ENCODE peak calls at places on chromosomes 6 and 20, in four cellular contexts. One of them, this sample, is unnamed.

GRCh38 chr6:7051780-7052440 is 55.9 kb upstream of the RREB1 start:
- DNase-seq in fibroblast of pulmonary artery: peak
- DNase-seq in fibroblast of villous mesenchyme: no peak
- DNase-seq in fibroblast of mammary gland: peak
- DNase-seq in this sample: peak

GRCh38 chr20:33909331-33909921 is 84.3 kb upstream of the RALY start:
- DNase-seq in fibroblast of villous mesenchyme: peak
- DNase-seq in fibroblast of mammary gland: peak
- DNase-seq in fibroblast of pulmonary artery: peak
- DNase-seq in this sample: no peak

GRCh38 chr20:57987659-57988058 is 240.8 kb downstream of the ANKRD60 start:
- DNase-seq in fibroblast of pulmonary artery: no peak
- DNase-seq in fibroblast of mammary gland: no peak
- DNase-seq in fibroblast of villous mesenchyme: no peak
- DNase-seq in this sample: no peak

GRCh38 chr20:38303908-38304379 is at the start of gene BPI:
- DNase-seq in fibroblast of villous mesenchyme: no peak
- DNase-seq in fibroblast of mammary gland: no peak
- DNase-seq in fibroblast of pulmonary artery: no peak
- DNase-seq in this sample: no peak

GRCh38 chr6:81816387-81816786 is 63.9 kb upstream of the TENT5A start:
- DNase-seq in fibroblast of mammary gland: peak
- DNase-seq in fibroblast of pulmonary artery: no peak
- DNase-seq in fibroblast of villous mesenchyme: no peak
- DNase-seq in this sample: no peak

GRCh38 chr6:131456565-131456964 is 116.5 kb upstream of the ARG1 start:
- DNase-seq in fibroblast of pulmonary artery: no peak
- DNase-seq in fibroblast of villous mesenchyme: no peak
- DNase-seq in fibroblast of mammary gland: no peak
- DNase-seq in this sample: no peak

GRCh38 chr6:106027760-106028159 is 58.4 kb upstream of the PRDM1 start:
- DNase-seq in fibroblast of mammary gland: no peak
- DNase-seq in fibroblast of villous mesenchyme: no peak
- DNase-seq in fibroblast of pulmonary artery: no peak
- DNase-seq in this sample: no peak

GRCh38 chr6:148697895-148698440 is 48.9 kb upstream of the UST start:
- DNase-seq in fibroblast of villous mesenchyme: no peak
- DNase-seq in fibroblast of mammary gland: no peak
- DNase-seq in fibroblast of pulmonary artery: no peak
- DNase-seq in this sample: no peak

GRCh38 chr20:62238569-62239277 is 402 bp downstream of the OSBPL2 start:
- DNase-seq in fibroblast of villous mesenchyme: no peak
- DNase-seq in fibroblast of pulmonary artery: no peak
- DNase-seq in fibroblast of mammary gland: no peak
- DNase-seq in this sample: no peak

GRCh38 chr20:1918766-1919165 is 23.6 kb downstream of the SIRPA start:
- DNase-seq in fibroblast of villous mesenchyme: no peak
- DNase-seq in fibroblast of mammary gland: no peak
- DNase-seq in fibroblast of pulmonary artery: no peak
- DNase-seq in this sample: no peak

GRCh38 chr6:148425443-148425842 is 82.8 kb downstream of the SASH1 start:
- DNase-seq in fibroblast of pulmonary artery: no peak
- DNase-seq in fibroblast of mammary gland: no peak
- DNase-seq in fibroblast of villous mesenchyme: no peak
- DNase-seq in this sample: no peak

GRCh38 chr20:35610833-35611427 is 4.7 kb upstream of the SPAG4 start:
- DNase-seq in fibroblast of mammary gland: no peak
- DNase-seq in fibroblast of pulmonary artery: no peak
- DNase-seq in fibroblast of villous mesenchyme: peak
- DNase-seq in this sample: no peak

GRCh38 chr6:128413291-128413690 is 107.1 kb downstream of the PTPRK start:
- DNase-seq in fibroblast of pulmonary artery: no peak
- DNase-seq in fibroblast of mammary gland: no peak
- DNase-seq in fibroblast of villous mesenchyme: no peak
- DNase-seq in this sample: no peak

GRCh38 chr20:49446808-49447207 is 35.7 kb downstream of the KCNB1 start:
- DNase-seq in fibroblast of villous mesenchyme: peak
- DNase-seq in fibroblast of mammary gland: peak
- DNase-seq in fibroblast of pulmonary artery: peak
- DNase-seq in this sample: no peak

GRCh38 chr6:166221040-166221439 is 53.4 kb upstream of the TBXT start:
- DNase-seq in fibroblast of pulmonary artery: no peak
- DNase-seq in fibroblast of mammary gland: no peak
- DNase-seq in fibroblast of villous mesenchyme: no peak
- DNase-seq in this sample: no peak

GRCh38 chr20:47708953-47709833 is 76.1 kb downstream of the SULF2 start:
- DNase-seq in fibroblast of pulmonary artery: no peak
- DNase-seq in fibroblast of mammary gland: no peak
- DNase-seq in fibroblast of villous mesenchyme: no peak
- DNase-seq in this sample: no peak

GRCh38 chr6:24492475-24492874 is 2.3 kb upstream of the ALDH5A1 start:
- DNase-seq in fibroblast of villous mesenchyme: no peak
- DNase-seq in fibroblast of pulmonary artery: peak
- DNase-seq in fibroblast of mammary gland: no peak
- DNase-seq in this sample: no peak

GRCh38 chr20:61252601-61253263 is 671 bp downstream of the CDH4 start:
- DNase-seq in fibroblast of mammary gland: no peak
- DNase-seq in fibroblast of pulmonary artery: no peak
- DNase-seq in fibroblast of villous mesenchyme: peak
- DNase-seq in this sample: no peak

GRCh38 chr6:122789862-122790739 is 1.0 kb downstream of the SMPDL3A start:
- DNase-seq in fibroblast of pulmonary artery: no peak
- DNase-seq in fibroblast of mammary gland: peak
- DNase-seq in fibroblast of villous mesenchyme: peak
- DNase-seq in this sample: no peak

GRCh38 chr6:26272171-26272631 is 92.8 kb upstream of the BTN3A2 start:
- DNase-seq in fibroblast of villous mesenchyme: no peak
- DNase-seq in fibroblast of mammary gland: no peak
- DNase-seq in fibroblast of pulmonary artery: no peak
- DNase-seq in this sample: peak

GRCh38 chr6:25830461-25830860 is 1.4 kb downstream of the SLC17A1 start:
- DNase-seq in fibroblast of mammary gland: no peak
- DNase-seq in fibroblast of pulmonary artery: no peak
- DNase-seq in fibroblast of villous mesenchyme: no peak
- DNase-seq in this sample: no peak

GRCh38 chr6:32945106-32945761 is 4.4 kb upstream of the HLA-DMB start:
- DNase-seq in fibroblast of pulmonary artery: no peak
- DNase-seq in fibroblast of mammary gland: peak
- DNase-seq in fibroblast of villous mesenchyme: peak
- DNase-seq in this sample: peak

GRCh38 chr20:645318-646106 is 7.5 kb downstream of the SRXN1 start:
- DNase-seq in fibroblast of villous mesenchyme: peak
- DNase-seq in fibroblast of pulmonary artery: peak
- DNase-seq in fibroblast of mammary gland: peak
- DNase-seq in this sample: peak

GRCh38 chr20:25619514-25619913 is 4.3 kb downstream of the NANP start:
- DNase-seq in fibroblast of mammary gland: no peak
- DNase-seq in fibroblast of villous mesenchyme: no peak
- DNase-seq in fibroblast of pulmonary artery: no peak
- DNase-seq in this sample: no peak

GRCh38 chr20:47280668-47281067 is 75.8 kb downstream of the ZMYND8 start:
- DNase-seq in fibroblast of villous mesenchyme: no peak
- DNase-seq in fibroblast of mammary gland: no peak
- DNase-seq in fibroblast of pulmonary artery: no peak
- DNase-seq in this sample: no peak

GRCh38 chr20:1567392-1568165 is 10.1 kb upstream of the SIRPD start:
- DNase-seq in fibroblast of pulmonary artery: peak
- DNase-seq in fibroblast of villous mesenchyme: no peak
- DNase-seq in fibroblast of mammary gland: peak
- DNase-seq in this sample: no peak

GRCh38 chr6:144673807-144674206 is 388.7 kb downstream of the UTRN start:
- DNase-seq in fibroblast of mammary gland: no peak
- DNase-seq in fibroblast of villous mesenchyme: no peak
- DNase-seq in fibroblast of pulmonary artery: no peak
- DNase-seq in this sample: no peak

GRCh38 chr20:43722153-43722505 is 4.7 kb downstream of the GTSF1L start:
- DNase-seq in fibroblast of pulmonary artery: no peak
- DNase-seq in fibroblast of villous mesenchyme: no peak
- DNase-seq in fibroblast of mammary gland: no peak
- DNase-seq in this sample: no peak

GRCh38 chr20:33835773-33836172 is 24.6 kb downstream of the CHMP4B start:
- DNase-seq in fibroblast of pulmonary artery: peak
- DNase-seq in fibroblast of villous mesenchyme: peak
- DNase-seq in fibroblast of mammary gland: peak
- DNase-seq in this sample: no peak

GRCh38 chr6:88577461-88577860 is 386.0 kb downstream of the RNGTT start:
- DNase-seq in fibroblast of mammary gland: no peak
- DNase-seq in fibroblast of pulmonary artery: no peak
- DNase-seq in fibroblast of villous mesenchyme: no peak
- DNase-seq in this sample: no peak
- H3K4me3 ChIP-seq in fibroblast of mammary gland: no peak
- H3K4me3 ChIP-seq in fibroblast of pulmonary artery: no peak
- H3K4me3 ChIP-seq in fibroblast of villous mesenchyme: no peak
- H3K4me3 ChIP-seq in this sample: no peak

DNA sequence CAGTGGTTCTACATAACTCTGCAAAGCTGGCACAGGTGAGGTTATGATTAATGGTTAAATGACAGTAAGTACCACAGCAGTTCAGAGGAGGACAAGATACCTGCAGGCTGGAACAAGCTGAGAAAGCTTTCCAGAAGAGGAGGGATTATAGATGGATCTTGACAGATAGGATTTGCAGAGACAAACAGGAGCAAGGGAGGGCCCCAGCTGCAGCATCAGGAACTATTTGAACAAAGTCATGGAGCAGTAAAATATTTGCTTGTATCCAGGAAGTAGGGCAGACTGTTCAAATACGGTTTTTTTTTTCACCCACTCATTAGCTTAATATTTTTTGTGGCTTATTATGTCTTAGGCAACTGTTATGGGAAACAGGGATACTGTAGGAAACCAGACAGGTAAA is 144.4 kb upstream of the MAN1A1 start:
- DNase-seq in fibroblast of pulmonary artery: no peak
- DNase-seq in fibroblast of mammary gland: no peak
- DNase-seq in fibroblast of villous mesenchyme: no peak
- DNase-seq in this sample: no peak
- TF ChIP-seq CTCF in fibroblast of pulmonary artery: no peak
- TF ChIP-seq CTCF in fibroblast of mammary gland: no peak
- TF ChIP-seq CTCF in fibroblast of villous mesenchyme: no peak
- TF ChIP-seq CTCF in this sample: no peak

GRCh38 chr20:53786071-53786444 is 192.4 kb upstream of the ZNF217 start:
- DNase-seq in fibroblast of villous mesenchyme: no peak
- DNase-seq in fibroblast of pulmonary artery: no peak
- DNase-seq in fibroblast of mammary gland: no peak
- DNase-seq in this sample: no peak
- H3K4me3 ChIP-seq in fibroblast of villous mesenchyme: no peak
- H3K4me3 ChIP-seq in fibroblast of pulmonary artery: no peak
- H3K4me3 ChIP-seq in fibroblast of mammary gland: no peak
- H3K4me3 ChIP-seq in this sample: no peak

GRCh38 chr6:79391511-79391910 is 145.7 kb downstream of the LCA5 start:
- DNase-seq in fibroblast of pulmonary artery: no peak
- DNase-seq in fibroblast of mammary gland: no peak
- DNase-seq in fibroblast of villous mesenchyme: no peak
- DNase-seq in this sample: no peak
- TF ChIP-seq CTCF in fibroblast of pulmonary artery: no peak
- TF ChIP-seq CTCF in fibroblast of mammary gland: no peak
- TF ChIP-seq CTCF in fibroblast of villous mesenchyme: no peak
- TF ChIP-seq CTCF in this sample: no peak

GRCh38 chr6:43275782-43276179 is 22.3 kb upstream of the SLC22A7 start:
- DNase-seq in fibroblast of villous mesenchyme: no peak
- DNase-seq in fibroblast of mammary gland: no peak
- DNase-seq in fibroblast of pulmonary artery: no peak
- DNase-seq in this sample: no peak
- H3K4me3 ChIP-seq in fibroblast of villous mesenchyme: no peak
- H3K4me3 ChIP-seq in fibroblast of mammary gland: no peak
- H3K4me3 ChIP-seq in fibroblast of pulmonary artery: no peak
- H3K4me3 ChIP-seq in this sample: peak

DNA sequence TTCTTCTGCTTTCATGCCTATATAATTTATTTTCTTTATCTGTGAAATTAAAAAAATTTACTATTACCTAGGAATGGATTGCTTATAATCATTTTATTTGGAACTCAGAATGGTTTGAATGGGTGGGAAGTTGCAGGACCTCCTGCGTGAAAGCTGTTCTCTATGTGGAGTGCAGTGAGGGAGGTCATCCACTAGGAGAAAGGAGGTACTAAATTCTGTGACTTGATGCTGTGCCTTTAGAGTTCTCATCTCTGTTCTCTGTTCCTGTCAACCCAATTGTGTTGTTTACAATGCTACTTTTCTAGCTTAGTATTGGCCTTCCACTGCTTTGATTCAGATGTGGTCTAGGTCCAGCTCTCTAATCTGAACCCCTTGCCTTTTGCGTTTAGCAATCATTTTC is 65.0 kb upstream of the HIVEP1 start:
- DNase-seq in fibroblast of mammary gland: no peak
- DNase-seq in fibroblast of villous mesenchyme: no peak
- DNase-seq in fibroblast of pulmonary artery: no peak
- DNase-seq in this sample: no peak
- TF ChIP-seq CTCF in fibroblast of mammary gland: peak
- TF ChIP-seq CTCF in fibroblast of villous mesenchyme: peak
- TF ChIP-seq CTCF in fibroblast of pulmonary artery: peak
- TF ChIP-seq CTCF in this sample: peak

GRCh38 chr6:101391772-101392560 is 1.5 kb upstream of the GRIK2 start:
- DNase-seq in fibroblast of villous mesenchyme: no peak
- DNase-seq in fibroblast of mammary gland: peak
- DNase-seq in fibroblast of pulmonary artery: no peak
- DNase-seq in this sample: no peak
- H3K4me3 ChIP-seq in fibroblast of villous mesenchyme: no peak
- H3K4me3 ChIP-seq in fibroblast of mammary gland: no peak
- H3K4me3 ChIP-seq in fibroblast of pulmonary artery: no peak
- H3K4me3 ChIP-seq in this sample: no peak

GRCh38 chr6:107607109-107607508 is 117.2 kb downstream of the SOBP start:
- DNase-seq in fibroblast of villous mesenchyme: peak
- DNase-seq in fibroblast of mammary gland: peak
- DNase-seq in fibroblast of pulmonary artery: peak
- DNase-seq in this sample: no peak
- TF ChIP-seq CTCF in fibroblast of villous mesenchyme: no peak
- TF ChIP-seq CTCF in fibroblast of mammary gland: no peak
- TF ChIP-seq CTCF in fibroblast of pulmonary artery: peak
- TF ChIP-seq CTCF in this sample: no peak